ENCODE peak calls at places on chromosomes 6 and 20, in six cellular contexts. J is ascending aorta, Q is psoas muscle, Z is iPS DF 6.9, F is breast epithelium, C is heart right ventricle. H is an unnamed sample.

GRCh38 chr6:148203970-148204369 is 138.7 kb upstream of the SASH1 start:
- DNase-seq in J (no peak), Q (no peak), Z (no peak), F (no peak), C (no peak), H (no peak)

GRCh38 chr6:131761061-131761761 is 46.6 kb upstream of the ENPP1 start:
- DNase-seq in J (no peak), Q (no peak), Z (no peak), F (no peak), C (no peak), H (no peak)

GRCh38 chr20:45311589-45312211 is 3.6 kb upstream of the MATN4 start:
- DNase-seq in J (no peak), Q (peak; percentile 64), Z (no peak), F (no peak), C (peak; percentile 61), H (peak; percentile 66)

GRCh38 chr6:6890400-6890858 is 217.3 kb upstream of the RREB1 start:
- DNase-seq in J (no peak), Q (peak; percentile 54), Z (no peak), F (no peak), C (peak; percentile 48), H (peak; percentile 67)

GRCh38 chr20:19850190-19850533 is 92.1 kb downstream of the RIN2 start:
- DNase-seq in J (no peak), Q (no peak), Z (no peak), F (no peak), C (no peak), H (peak; percentile 43)

GRCh38 chr6:152642578-152643375 is 5.6 kb upstream of the SYNE1 start:
- DNase-seq in J (no peak), Q (no peak), Z (no peak), F (no peak), C (peak; percentile 51), H (peak; percentile 88)

GRCh38 chr20:16423311-16424212 is 149.7 kb downstream of the KIF16B start:
- DNase-seq in J (no peak), Q (no peak), Z (no peak), F (no peak), C (no peak), H (no peak)

GRCh38 chr6:158143700-158144099 is 24.4 kb downstream of the SERAC1 start:
- DNase-seq in J (no peak), Q (no peak), Z (no peak), F (no peak), C (no peak), H (no peak)

GRCh38 chr6:34234667-34235604 is 1.7 kb upstream of the HMGA1 start:
- DNase-seq in J (peak; percentile 64), Q (no peak), Z (no peak), F (no peak), C (peak; percentile 28), H (peak; percentile 57)

GRCh38 chr20:14489544-14489943 is 152.1 kb upstream of the FLRT3 start:
- DNase-seq in J (no peak), Q (no peak), Z (no peak), F (no peak), C (no peak), H (no peak)

GRCh38 chr6:37492236-37493046 is 7.3 kb downstream of the CCDC167 start:
- DNase-seq in J (no peak), Q (no peak), Z (no peak), F (no peak), C (no peak), H (no peak)

GRCh38 chr20:33824852-33825251 is 13.7 kb downstream of the CHMP4B start:
- DNase-seq in J (no peak), Q (no peak), Z (no peak), F (no peak), C (no peak), H (no peak)

GRCh38 chr20:49832632-49833327 is 20.2 kb downstream of the SLC9A8 start:
- DNase-seq in J (no peak), Q (no peak), Z (no peak), F (no peak), C (no peak), H (peak; percentile 49)

GRCh38 chr6:36940027-36940426 is 14.5 kb upstream of the PI16 start:
- DNase-seq in J (no peak), Q (no peak), Z (no peak), F (no peak), C (no peak), H (no peak)

GRCh38 chr20:19370076-19371075 is 157.9 kb downstream of the SLC24A3 start:
- DNase-seq in J (no peak), Q (no peak), Z (no peak), F (no peak), C (no peak), H (no peak)

GRCh38 chr6:84052204-84052882 is 18.8 kb downstream of the MRAP2 start:
- DNase-seq in J (peak; percentile 85), Q (peak; percentile 69), Z (no peak), F (no peak), C (peak; percentile 69), H (peak; percentile 83)

GRCh38 chr6:80789912-80790635 is 683.6 kb downstream of the BCKDHB start:
- DNase-seq in J (no peak), Q (no peak), Z (no peak), F (no peak), C (no peak), H (no peak)

GRCh38 chr6:139148557-139149220 is 13.8 kb downstream of the HECA start:
- DNase-seq in J (no peak), Q (no peak), Z (no peak), F (no peak), C (no peak), H (no peak)

GRCh38 chr6:136226674-136227377 is 23.3 kb downstream of the MTFR2 start:
- DNase-seq in J (no peak), Q (no peak), Z (no peak), F (no peak), C (no peak), H (no peak)

GRCh38 chr6:68639826-68640505 is 4.9 kb downstream of the ADGRB3 start:
- DNase-seq in J (no peak), Q (no peak), Z (no peak), F (no peak), C (no peak), H (no peak)
- H3K27ac ChIP-seq in J (no peak overlapping the region), Q (no peak overlapping the region), Z (no peak overlapping the region), F (no peak overlapping the region), C (peak overlapping the region; percentile 64), H (no peak overlapping the region)

GRCh38 chr6:167572106-167572505 is 247.2 kb downstream of the TTLL2 start:
- DNase-seq in J (no peak), Q (no peak), Z (no peak), F (peak; percentile 44), C (no peak), H (peak; percentile 4)
- H3K4me3 ChIP-seq in J (no peak overlapping the region), Q (no peak overlapping the region), Z (no peak overlapping the region), F (no peak overlapping the region), C (no peak overlapping the region), H (peak overlapping the region; percentile 10)

GRCh38 chr6:166488081-166488685 is 98.3 kb downstream of the RAMACL start:
- DNase-seq in J (peak; percentile 79), Q (peak; percentile 48), Z (no peak), F (no peak), C (peak; percentile 63), H (peak; percentile 67)
- H3K27ac ChIP-seq in J (no peak overlapping the region), Q (peak overlapping the region; percentile 41), Z (no peak overlapping the region), F (peak overlapping the region; percentile 45), C (peak overlapping the region; percentile 74), H (peak overlapping the region; percentile 71)

GRCh38 chr6:168499045-168499650 is 58.2 kb downstream of the SMOC2 start:
- DNase-seq in J (no peak), Q (no peak), Z (no peak), F (no peak), C (no peak), H (no peak)

GRCh38 chr6:168496932-168497331 is 55.9 kb downstream of the SMOC2 start:
- DNase-seq in J (no peak), Q (no peak), Z (no peak), F (no peak), C (no peak), H (no peak)

GRCh38 chr6:168501561-168501960 is 60.6 kb downstream of the SMOC2 start:
- DNase-seq in J (no peak), Q (no peak), Z (no peak), F (no peak), C (no peak), H (no peak)

GRCh38 chr6:168497381-168497780 is 56.4 kb downstream of the SMOC2 start:
- DNase-seq in J (no peak), Q (no peak), Z (no peak), F (no peak), C (no peak), H (no peak)

GRCh38 chr6:168500519-168500918 is 59.5 kb downstream of the SMOC2 start:
- DNase-seq in J (no peak), Q (no peak), Z (no peak), F (no peak), C (no peak), H (no peak)
- H3K4me3 ChIP-seq in J (no peak overlapping the region), Q (no peak overlapping the region), Z (no peak overlapping the region), F (no peak overlapping the region), C (no peak overlapping the region), H (no peak overlapping the region)

GRCh38 chr6:125104425-125104824 is 49.1 kb upstream of the TPD52L1 start:
- DNase-seq in J (no peak), Q (no peak), Z (no peak), F (no peak), C (no peak), H (no peak)
- H3K27ac ChIP-seq in J (peak overlapping the region; percentile 77), Q (peak overlapping the region; percentile 12), Z (no peak overlapping the region), F (peak overlapping the region; percentile 20), C (no peak overlapping the region), H (no peak overlapping the region)

GRCh38 chr20:63472159-63472811 is at the start of gene KCNQ2:
- DNase-seq in J (no peak), Q (no peak), Z (no peak), F (no peak), C (no peak), H (no peak)
- H3K4me3 ChIP-seq in J (no peak within 1 kb of the TSS), Q (no peak within 1 kb of the TSS), Z (peak within 1 kb of the TSS; percentile 68), F (peak within 1 kb of the TSS; percentile 27), C (peak within 1 kb of the TSS; percentile 12), H (peak within 1 kb of the TSS; percentile 31)

GRCh38 chr6:87663434-87663833 is 38.6 kb downstream of the AKIRIN2 start:
- DNase-seq in J (no peak), Q (no peak), Z (no peak), F (no peak), C (no peak), H (no peak)

GRCh38 chr6:87660226-87660886 is 41.7 kb downstream of the AKIRIN2 start:
- DNase-seq in J (no peak), Q (peak; percentile 30), Z (no peak), F (no peak), C (no peak), H (peak; percentile 20)

GRCh38 chr6:87661503-87661902 is 40.5 kb downstream of the AKIRIN2 start:
- DNase-seq in J (no peak), Q (no peak), Z (no peak), F (no peak), C (no peak), H (no peak)

GRCh38 chr6:87658516-87658915 is 43.5 kb downstream of the AKIRIN2 start:
- DNase-seq in J (no peak), Q (no peak), Z (no peak), F (no peak), C (no peak), H (peak; percentile 80)

GRCh38 chr6:87661016-87661415 is 41.0 kb downstream of the AKIRIN2 start:
- DNase-seq in J (no peak), Q (no peak), Z (no peak), F (no peak), C (no peak), H (no peak)
- H3K27ac ChIP-seq in J (peak overlapping the region; percentile 67), Q (peak overlapping the region; percentile 67), Z (no peak overlapping the region), F (no peak overlapping the region), C (no peak overlapping the region), H (peak overlapping the region; percentile 63)